ENCODE peak calls at places on chromosomes 6 and 20, in ten cellular contexts. One of them, this sample, is unnamed.

GRCh38 chr6:22401206-22401605 is 104.4 kb upstream of the PRL start:
- DNase-seq in CD8-positive, alpha-beta T cell: no peak
- DNase-seq in PC-3: peak
- DNase-seq in HL-60: no peak
- DNase-seq in lung microvascular endothelial cell: no peak
- DNase-seq in SK-MEL-5: no peak
- DNase-seq in T-helper 17 cell: no peak
- DNase-seq in NCI-H1105: no peak
- DNase-seq in Calu3: no peak
- DNase-seq in effector memory CD8-positive, alpha-beta T cell: no peak
- DNase-seq in this sample: no peak

GRCh38 chr20:10454135-10454750 is 19.1 kb downstream of the SLX4IP start:
- DNase-seq in HL-60: no peak
- DNase-seq in NCI-H1105: no peak
- DNase-seq in Calu3: no peak
- DNase-seq in lung microvascular endothelial cell: no peak
- DNase-seq in CD8-positive, alpha-beta T cell: no peak
- DNase-seq in T-helper 17 cell: no peak
- DNase-seq in SK-MEL-5: peak
- DNase-seq in PC-3: no peak
- DNase-seq in effector memory CD8-positive, alpha-beta T cell: no peak
- DNase-seq in this sample: no peak

GRCh38 chr20:7147220-7147601 is 379.7 kb downstream of the BMP2 start:
- DNase-seq in HL-60: no peak
- DNase-seq in NCI-H1105: no peak
- DNase-seq in CD8-positive, alpha-beta T cell: no peak
- DNase-seq in lung microvascular endothelial cell: no peak
- DNase-seq in SK-MEL-5: no peak
- DNase-seq in effector memory CD8-positive, alpha-beta T cell: no peak
- DNase-seq in T-helper 17 cell: no peak
- DNase-seq in PC-3: no peak
- DNase-seq in Calu3: no peak
- DNase-seq in this sample: no peak

GRCh38 chr6:44151348-44152108 is 7.1 kb upstream of the CAPN11 start:
- DNase-seq in effector memory CD8-positive, alpha-beta T cell: peak
- DNase-seq in T-helper 17 cell: peak
- DNase-seq in NCI-H1105: peak
- DNase-seq in Calu3: peak
- DNase-seq in CD8-positive, alpha-beta T cell: peak
- DNase-seq in PC-3: peak
- DNase-seq in HL-60: peak
- DNase-seq in lung microvascular endothelial cell: peak
- DNase-seq in SK-MEL-5: peak
- DNase-seq in this sample: peak

GRCh38 chr20:49283703-49284625 is 6.1 kb upstream of the ZNFX1 start:
- DNase-seq in HL-60: no peak
- DNase-seq in effector memory CD8-positive, alpha-beta T cell: no peak
- DNase-seq in Calu3: no peak
- DNase-seq in NCI-H1105: no peak
- DNase-seq in SK-MEL-5: peak
- DNase-seq in lung microvascular endothelial cell: no peak
- DNase-seq in CD8-positive, alpha-beta T cell: no peak
- DNase-seq in T-helper 17 cell: no peak
- DNase-seq in PC-3: peak
- DNase-seq in this sample: no peak

GRCh38 chr6:127192911-127193503 is 73.7 kb upstream of the RNF146 start:
- DNase-seq in T-helper 17 cell: no peak
- DNase-seq in CD8-positive, alpha-beta T cell: no peak
- DNase-seq in NCI-H1105: no peak
- DNase-seq in PC-3: no peak
- DNase-seq in effector memory CD8-positive, alpha-beta T cell: no peak
- DNase-seq in HL-60: peak
- DNase-seq in SK-MEL-5: peak
- DNase-seq in lung microvascular endothelial cell: peak
- DNase-seq in Calu3: no peak
- DNase-seq in this sample: no peak

GRCh38 chr6:108946695-108947094 is 98.5 kb downstream of the ARMC2 start:
- DNase-seq in effector memory CD8-positive, alpha-beta T cell: no peak
- DNase-seq in NCI-H1105: no peak
- DNase-seq in CD8-positive, alpha-beta T cell: no peak
- DNase-seq in lung microvascular endothelial cell: no peak
- DNase-seq in HL-60: no peak
- DNase-seq in Calu3: no peak
- DNase-seq in T-helper 17 cell: no peak
- DNase-seq in SK-MEL-5: no peak
- DNase-seq in PC-3: no peak
- DNase-seq in this sample: no peak

GRCh38 chr20:37007898-37008649 is 56.6 kb upstream of the SAMHD1 start:
- DNase-seq in PC-3: peak
- DNase-seq in NCI-H1105: no peak
- DNase-seq in T-helper 17 cell: no peak
- DNase-seq in effector memory CD8-positive, alpha-beta T cell: peak
- DNase-seq in CD8-positive, alpha-beta T cell: no peak
- DNase-seq in Calu3: no peak
- DNase-seq in HL-60: peak
- DNase-seq in lung microvascular endothelial cell: peak
- DNase-seq in SK-MEL-5: peak
- DNase-seq in this sample: no peak

GRCh38 chr20:32583581-32584045 is 1.5 kb downstream of the NOL4L start:
- DNase-seq in PC-3: no peak
- DNase-seq in SK-MEL-5: no peak
- DNase-seq in lung microvascular endothelial cell: no peak
- DNase-seq in NCI-H1105: no peak
- DNase-seq in HL-60: no peak
- DNase-seq in effector memory CD8-positive, alpha-beta T cell: no peak
- DNase-seq in Calu3: no peak
- DNase-seq in CD8-positive, alpha-beta T cell: no peak
- DNase-seq in T-helper 17 cell: no peak
- DNase-seq in this sample: no peak

This sample was measured in lower lobe of right lung.